ENCODE peak calls at places on chromosomes 12 and 14, in four cellular contexts. L is AG09309, V is transverse colon, Z is AG04450. W is an unnamed sample.

GRCh38 chr12:24574538-24574937 is 374.4 kb downstream of the BCAT1 start:
- DNase-seq in L (no peak), V (no peak), Z (no peak), W (no peak)

GRCh38 chr14:85399196-85399595 is 130.7 kb upstream of the FLRT2 start:
- DNase-seq in L (no peak), V (no peak), Z (no peak), W (no peak)

GRCh38 chr14:74886001-74886400 is 4.3 kb downstream of the DLST start:
- DNase-seq in L (peak), V (no peak), Z (peak), W (no peak)

GRCh38 chr14:75216427-75217006 is 40.1 kb upstream of the TMED10 start:
- DNase-seq in L (no peak), V (no peak), Z (no peak), W (no peak)

GRCh38 chr12:80776706-80777105 is 60.0 kb downstream of the MYF5 start:
- DNase-seq in L (no peak), V (no peak), Z (no peak), W (no peak)

GRCh38 chr12:42124764-42125371 is 19.8 kb downstream of the GXYLT1 start:
- DNase-seq in L (no peak), V (no peak), Z (no peak), W (no peak)

GRCh38 chr12:42128327-42128726 is 16.3 kb downstream of the GXYLT1 start:
- DNase-seq in L (no peak), V (no peak), Z (no peak), W (no peak)

GRCh38 chr12:121120323-121120722 is 12.4 kb upstream of the P2RX7 start:
- DNase-seq in L (no peak), V (no peak), Z (no peak), W (no peak)

GRCh38 chr12:79236920-79237319 is 372.3 kb downstream of the SYT1 start:
- DNase-seq in L (no peak), V (no peak), Z (no peak), W (no peak)

GRCh38 chr14:20490563-20490962 is 14.8 kb upstream of the RNASE10 start:
- DNase-seq in L (no peak), V (no peak), Z (no peak), W (no peak)

GRCh38 chr14:72604133-72604532 is 289.8 kb downstream of the DPF3 start:
- DNase-seq in L (no peak), V (no peak), Z (no peak), W (peak)

GRCh38 chr12:130977046-130977758 is 23.5 kb downstream of the ADGRD1 start:
- DNase-seq in L (no peak), V (no peak), Z (no peak), W (no peak)

GRCh38 chr14:26935733-26936132 is 337.9 kb upstream of the NOVA1 start:
- DNase-seq in L (no peak), V (no peak), Z (no peak), W (no peak)

GRCh38 chr12:53174881-53175491 is 5.5 kb upstream of the ZNF740 start:
- DNase-seq in L (no peak), V (no peak), Z (no peak), W (no peak)

GRCh38 chr14:34081126-34081575 is 130.3 kb upstream of the EGLN3 start:
- DNase-seq in L (no peak), V (no peak), Z (no peak), W (no peak)
- TF ChIP-seq CTCF in L (no peak), V (no peak), Z (no peak), W (no peak)

DNA sequence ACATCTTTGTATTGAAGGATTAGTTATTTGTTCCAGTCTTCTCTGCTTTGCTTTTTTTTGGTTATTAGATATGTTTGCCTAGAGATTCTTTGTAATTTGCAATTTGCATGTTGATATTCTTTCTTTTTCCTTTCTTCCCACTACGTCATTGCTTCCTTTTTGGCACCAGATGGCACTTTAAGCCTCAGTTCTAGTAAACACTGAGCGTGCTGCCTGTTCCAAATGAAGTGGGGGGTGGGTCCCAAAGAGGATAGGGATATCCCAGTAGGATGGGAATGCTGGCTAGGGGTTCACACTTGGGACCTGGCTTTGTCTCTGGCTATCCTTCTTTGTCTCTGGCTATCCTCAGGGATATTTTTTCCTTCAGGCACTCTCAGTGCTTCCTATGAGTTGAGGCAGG is 17.0 kb downstream of the EAPP start:
- DNase-seq in L (no peak), V (no peak), Z (no peak), W (no peak)
- TF ChIP-seq CTCF in L (no peak), V (no peak), Z (no peak), W (no peak)

GRCh38 chr14:95514131-95515079 is 2.0 kb downstream of the SYNE3 start:
- DNase-seq in L (no peak), V (no peak), Z (no peak), W (no peak)

GRCh38 chr14:95516554-95517209 is at the start of gene SYNE3:
- DNase-seq in L (no peak), V (peak), Z (no peak), W (no peak)

GRCh38 chr14:95515080-95515489 is 1.4 kb downstream of the SYNE3 start:
- DNase-seq in L (no peak), V (no peak), Z (no peak), W (no peak)

GRCh38 chr14:95518045-95518751 is 1.7 kb upstream of the SYNE3 start:
- DNase-seq in L (no peak), V (no peak), Z (no peak), W (no peak)

DNA sequence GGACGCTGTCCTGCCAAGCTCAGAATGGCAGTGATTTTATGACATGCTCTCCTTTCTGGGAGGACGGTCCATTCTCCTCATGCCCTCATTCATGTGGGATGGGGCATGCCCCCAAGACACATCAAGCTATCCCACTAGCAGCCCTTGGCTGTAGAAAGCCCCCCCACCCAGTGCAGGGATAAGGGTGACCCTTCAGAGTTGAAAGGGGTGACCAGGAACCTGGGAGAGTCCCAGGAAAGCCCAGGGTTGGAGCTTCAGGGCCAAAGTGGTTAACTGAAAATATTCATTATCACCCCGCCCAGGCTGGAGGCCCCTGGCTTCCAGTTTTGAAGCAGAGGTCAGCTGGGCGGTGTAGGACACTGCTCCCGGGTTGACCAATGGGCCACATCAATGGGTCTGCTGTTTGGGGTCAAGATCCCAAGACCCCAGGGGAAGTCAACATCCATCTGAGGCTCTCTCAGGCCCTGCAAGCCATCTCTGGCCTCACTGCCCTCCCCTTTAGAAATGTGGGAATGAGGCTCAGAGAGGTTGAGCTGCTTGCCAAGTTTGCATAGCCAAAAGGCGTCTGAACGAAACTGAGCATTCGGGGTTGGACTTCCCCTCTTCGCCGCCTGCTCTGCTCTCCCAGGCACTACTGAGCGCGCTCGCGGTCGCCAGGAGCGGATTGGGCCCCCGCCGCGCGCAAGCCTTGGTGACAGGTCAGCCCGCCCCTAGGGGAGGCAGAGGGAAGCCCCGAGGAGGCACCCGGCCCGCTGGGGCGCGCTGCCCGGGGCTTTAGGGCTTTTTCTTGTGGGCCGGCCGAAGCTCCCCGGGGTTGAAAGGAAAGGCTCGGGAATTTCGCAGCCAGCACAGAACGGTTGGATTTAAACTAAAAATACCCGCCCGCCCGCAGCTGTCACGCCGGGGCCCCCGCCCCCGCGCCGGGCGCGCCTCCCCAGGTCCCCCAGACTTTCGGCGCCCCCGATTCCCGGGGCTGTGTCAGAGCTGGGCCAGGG is 630 bp downstream of the SYNE3 start:
- DNase-seq in L (no peak), V (peak), Z (no peak), W (peak)
- TF ChIP-seq CTCF in L (peak), V (peak), Z (peak), W (peak)

GRCh38 chr12:116597886-116598285 is 38.7 kb downstream of the MAP1LC3B2 start:
- DNase-seq in L (no peak), V (no peak), Z (no peak), W (no peak)

GRCh38 chr12:116599285-116600122 is 40.3 kb downstream of the MAP1LC3B2 start:
- DNase-seq in L (peak), V (peak), Z (peak), W (peak)

GRCh38 chr12:116600959-116601358 is 41.8 kb downstream of the MAP1LC3B2 start:
- DNase-seq in L (no peak), V (no peak), Z (no peak), W (no peak)

GRCh38 chr12:116601524-116601923 is 42.3 kb downstream of the MAP1LC3B2 start:
- DNase-seq in L (no peak), V (no peak), Z (no peak), W (no peak)

GRCh38 chr12:116598341-116599284 is 39.4 kb downstream of the MAP1LC3B2 start:
- DNase-seq in L (no peak), V (no peak), Z (no peak), W (no peak)
- TF ChIP-seq CTCF in L (no peak), V (no peak), Z (no peak), W (no peak)

GRCh38 chr12:45130881-45131281 is 80.0 kb upstream of the DBX2 start:
- DNase-seq in L (peak), V (peak), Z (peak), W (no peak)
- TF ChIP-seq CTCF in L (peak), V (peak), Z (peak), W (peak)

GRCh38 chr12:58657175-58657574 is 263.1 kb downstream of the LRIG3 start:
- DNase-seq in L (no peak), V (no peak), Z (no peak), W (no peak)

GRCh38 chr12:58654021-58654420 is 266.3 kb downstream of the LRIG3 start:
- DNase-seq in L (no peak), V (no peak), Z (no peak), W (no peak)

GRCh38 chr12:58651850-58652249 is 268.5 kb downstream of the LRIG3 start:
- DNase-seq in L (no peak), V (no peak), Z (no peak), W (no peak)

GRCh38 chr12:58655375-58655774 is 264.9 kb downstream of the LRIG3 start:
- DNase-seq in L (no peak), V (no peak), Z (no peak), W (no peak)

DNA sequence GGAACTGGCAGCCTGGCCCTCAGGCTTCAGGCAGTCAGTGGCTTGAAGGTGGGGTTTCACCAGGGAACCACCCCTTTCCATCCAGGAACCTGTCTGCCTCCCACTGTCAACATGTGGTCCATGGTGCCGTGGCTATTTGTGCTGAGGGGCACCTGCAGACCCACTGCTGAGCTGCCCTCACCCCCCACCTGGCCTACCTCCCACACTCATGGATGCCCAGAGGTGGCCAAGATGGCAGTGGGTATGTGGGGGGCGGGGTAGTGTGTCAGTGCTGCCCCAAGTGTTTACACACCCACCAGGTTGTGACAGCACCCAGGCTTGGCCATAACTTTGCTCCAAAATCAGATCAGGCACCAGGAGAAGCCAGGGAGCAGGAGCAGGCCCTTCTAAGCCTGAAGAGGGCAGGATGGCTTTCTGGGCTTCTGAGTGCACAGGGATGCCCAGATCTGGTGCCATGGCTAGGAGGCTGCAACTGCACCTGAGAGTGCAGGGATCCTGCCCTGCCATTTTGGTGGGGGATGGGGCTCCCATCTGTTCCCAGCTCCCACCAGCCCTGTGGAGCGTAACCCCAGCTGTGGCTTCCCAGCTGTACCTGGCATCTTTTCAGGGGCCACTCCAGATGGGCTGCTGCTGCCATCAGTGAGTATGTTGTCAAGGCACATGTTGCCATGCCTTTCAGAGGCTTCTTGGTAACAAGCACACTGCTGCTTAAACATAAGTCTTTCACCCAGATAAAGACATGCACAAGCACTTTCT is 263.9 kb downstream of the LRIG3 start:
- DNase-seq in L (no peak), V (no peak), Z (no peak), W (no peak)
- TF ChIP-seq CTCF in L (no peak), V (no peak), Z (no peak), W (no peak)

DNA sequence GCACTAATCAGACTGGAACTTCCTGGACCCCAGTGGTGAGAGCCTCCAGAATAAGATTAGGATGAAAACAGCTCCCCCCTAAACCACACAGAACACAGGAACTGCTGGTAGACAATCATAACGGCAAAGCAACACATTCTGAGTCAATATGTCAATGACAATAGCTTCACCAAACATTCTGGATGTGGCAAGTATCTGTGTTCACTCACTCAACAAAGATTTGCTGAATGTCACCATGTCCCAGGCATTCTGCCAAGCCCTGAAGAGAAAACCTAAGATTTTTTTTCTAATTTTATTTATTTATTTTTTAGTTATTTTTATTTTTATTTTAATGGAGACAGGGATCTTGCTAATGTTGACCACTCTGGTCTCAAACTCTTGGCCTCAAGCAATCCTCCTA is 65.2 kb downstream of the LRRC74A start:
- DNase-seq in L (no peak), V (no peak), Z (no peak), W (no peak)
- TF ChIP-seq CTCF in L (no peak), V (no peak), Z (no peak), W (no peak)

GRCh38 chr14:87935081-87935828 is 57.7 kb downstream of the GALC start:
- DNase-seq in L (no peak), V (no peak), Z (no peak), W (no peak)

GRCh38 chr14:87935895-87936294 is 57.1 kb downstream of the GALC start:
- DNase-seq in L (no peak), V (no peak), Z (no peak), W (no peak)

DNA sequence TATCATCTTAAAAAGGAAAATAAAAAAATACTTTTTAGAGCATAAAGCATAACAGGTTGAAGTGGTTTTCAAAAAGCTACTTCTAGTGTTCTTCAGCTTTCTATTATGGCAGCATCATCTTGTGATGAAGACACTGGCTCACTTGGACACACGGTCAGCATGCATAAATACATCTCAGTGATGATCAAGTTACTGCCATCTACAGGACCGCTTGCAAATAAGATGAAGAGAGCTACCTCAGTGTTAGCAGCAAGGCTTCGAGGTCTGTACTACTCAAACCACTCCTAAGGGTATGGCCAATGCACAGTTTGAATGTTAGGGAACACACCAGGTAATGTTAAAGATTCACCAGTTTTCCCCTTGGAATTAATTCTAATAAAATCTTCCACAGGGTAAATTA is 58.8 kb downstream of the GALC start:
- DNase-seq in L (no peak), V (no peak), Z (no peak), W (no peak)
- TF ChIP-seq CTCF in L (no peak), V (no peak), Z (no peak), W (no peak)

DNA sequence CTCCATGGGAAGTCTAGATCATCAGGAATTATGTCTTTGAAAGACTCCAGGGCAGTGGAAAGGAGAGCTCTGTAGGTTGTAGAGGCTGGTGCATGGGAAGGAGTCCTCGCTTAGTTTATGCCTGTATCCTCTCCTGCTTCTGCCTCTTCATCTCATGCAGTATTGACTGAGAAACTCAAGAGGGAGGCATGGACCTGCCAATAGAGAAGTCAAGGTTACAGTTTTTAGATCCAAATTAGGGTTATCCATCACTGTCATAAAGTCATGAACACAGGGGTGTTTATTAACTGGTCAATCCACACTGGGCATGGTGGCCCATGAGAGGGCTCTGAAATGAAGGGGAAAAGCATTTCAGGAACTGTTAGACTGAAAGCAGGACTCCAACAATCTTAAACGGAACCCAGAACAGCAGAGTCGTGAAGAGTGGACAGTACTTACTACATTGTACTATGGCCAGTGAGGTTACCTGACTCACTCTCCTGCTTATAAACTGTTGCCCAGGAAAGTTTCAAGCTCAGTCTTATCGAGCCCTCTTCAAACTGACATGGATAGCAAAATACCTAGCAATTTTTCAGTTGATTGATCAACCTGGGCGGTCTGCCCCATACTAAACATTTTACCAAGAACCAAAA is 30.1 kb upstream of the DHRS7 start:
- DNase-seq in L (no peak), V (no peak), Z (no peak), W (no peak)
- TF ChIP-seq CTCF in L (no peak), V (peak), Z (no peak), W (no peak)

DNA sequence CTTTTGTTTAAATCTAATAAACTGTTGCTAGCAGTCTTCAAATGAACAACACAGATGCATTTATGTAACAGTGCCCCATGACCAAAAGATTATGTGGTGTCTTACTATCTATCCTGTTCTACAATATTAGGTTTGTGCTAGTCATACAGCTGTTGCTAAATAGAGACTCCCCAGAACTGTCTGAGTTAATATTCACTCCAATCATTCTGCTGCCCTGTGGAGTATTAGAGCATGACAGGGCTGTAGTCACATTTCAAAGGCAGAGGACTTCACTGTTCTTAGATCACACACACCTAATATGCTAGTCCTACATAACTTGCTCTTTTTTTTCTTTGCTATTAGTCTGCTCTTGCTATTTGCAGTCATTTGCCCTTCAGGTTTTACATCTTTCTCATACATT is 157.6 kb upstream of the MDGA2 start:
- DNase-seq in L (no peak), V (no peak), Z (no peak), W (no peak)
- TF ChIP-seq CTCF in L (no peak), V (no peak), Z (no peak), W (no peak)

W was measured in natural killer cell.